ENCODE peak calls at places on chromosomes 13 and 19, in eight cellular contexts. Y is cardiac muscle cell, C is endothelial cell, T is Calu3, K is NCI-H1105, W is HCT116, N is GF-D8, B is IMR-90. A is an unnamed sample.

GRCh38 chr19:58346961-58347929 is 6.0 kb downstream of the A1BG start:
- DNase-seq in Y (peak), C (peak), T (no peak), K (peak), W (no peak), N (peak), B (peak), A (peak)

GRCh38 chr19:48573163-48573505 is 21.2 kb downstream of the SULT2B1 start:
- DNase-seq in Y (no peak), C (no peak), T (no peak), K (no peak), W (no peak), N (no peak), B (no peak), A (no peak)

GRCh38 chr19:31658993-31659896 is 310.0 kb upstream of the TSHZ3 start:
- DNase-seq in Y (no peak), C (no peak), T (no peak), K (no peak), W (no peak), N (no peak), B (no peak), A (no peak)

GRCh38 chr13:58254961-58255360 is 623.4 kb downstream of the PCDH17 start:
- DNase-seq in Y (no peak), C (no peak), T (no peak), K (no peak), W (no peak), N (no peak), B (no peak), A (no peak)

GRCh38 chr13:101384929-101385328 is 31.4 kb downstream of the NALCN start:
- DNase-seq in Y (no peak), C (no peak), T (no peak), K (no peak), W (no peak), N (no peak), B (no peak), A (no peak)

GRCh38 chr19:30855475-30855874 is 483.3 kb downstream of the ZNF536 start:
- DNase-seq in Y (no peak), C (no peak), T (no peak), K (no peak), W (no peak), N (no peak), B (no peak), A (no peak)

GRCh38 chr19:4909897-4910593 is 744 bp downstream of the UHRF1 start:
- DNase-seq in Y (peak), C (peak), T (peak), K (peak), W (peak), N (peak), B (peak), A (peak)

GRCh38 chr19:38649305-38650179 is 2.1 kb downstream of the ACTN4 start:
- DNase-seq in Y (no peak), C (no peak), T (peak), K (no peak), W (no peak), N (no peak), B (no peak), A (no peak)

GRCh38 chr19:32453736-32454135 is 48.2 kb downstream of the DPY19L3 start:
- DNase-seq in Y (peak), C (no peak), T (no peak), K (no peak), W (no peak), N (no peak), B (peak), A (no peak)

GRCh38 chr13:93473441-93474270 is 247.0 kb downstream of the GPC6 start:
- DNase-seq in Y (peak), C (no peak), T (no peak), K (no peak), W (no peak), N (no peak), B (peak), A (no peak)

GRCh38 chr19:3670258-3670795 is 29.9 kb downstream of the PIP5K1C start:
- DNase-seq in Y (peak), C (no peak), T (no peak), K (no peak), W (no peak), N (no peak), B (peak), A (peak)

A was measured in astrocyte of the spinal cord.